ENCODE peak calls at places on chromosomes 11 and 22, in ten cellular contexts. Y is left lung, T is GM13977, E is WERI-Rb-1, A is A549, C is AG09319, N is esophagus squamous epithelium, F is kidney epithelial cell, J is PC-3, M is B cell. Q is an unnamed sample.

GRCh38 chr11:57181678-57182305 is at the start of gene LRRC55:
- DNase-seq in Y (no peak), T (no peak), E (no peak), A (no peak), C (no peak), N (no peak), F (no peak), J (no peak), M (no peak), Q (no peak)

GRCh38 chr11:69048056-69048717 is 545 bp upstream of the TPCN2 start:
- DNase-seq in Y (no peak), T (no peak), E (no peak), A (no peak), C (no peak), N (no peak), F (no peak), J (peak), M (peak), Q (no peak)

GRCh38 chr11:6979365-6979764 is 40.8 kb downstream of the ZNF214 start:
- DNase-seq in Y (no peak), T (no peak), E (no peak), A (no peak), C (no peak), N (no peak), F (no peak), J (peak), M (no peak), Q (no peak)

GRCh38 chr11:44417756-44418437 is 108.0 kb upstream of the ALX4 start:
- DNase-seq in Y (no peak), T (no peak), E (no peak), A (peak), C (no peak), N (no peak), F (no peak), J (no peak), M (no peak), Q (no peak)

GRCh38 chr11:103633037-103633788 is 403.2 kb upstream of the DDI1 start:
- DNase-seq in Y (no peak), T (no peak), E (no peak), A (no peak), C (no peak), N (no peak), F (peak), J (no peak), M (no peak), Q (no peak)

GRCh38 chr11:10474551-10474950 is 19.5 kb downstream of the AMPD3 start:
- DNase-seq in Y (no peak), T (no peak), E (no peak), A (no peak), C (no peak), N (no peak), F (no peak), J (no peak), M (no peak), Q (peak)

GRCh38 chr11:116035972-116036371 is 531.8 kb upstream of the CADM1 start:
- DNase-seq in Y (no peak), T (peak), E (peak), A (no peak), C (no peak), N (no peak), F (no peak), J (no peak), M (no peak), Q (no peak)

GRCh38 chr11:44899959-44900358 is 50.7 kb downstream of the TP53I11 start:
- DNase-seq in Y (no peak), T (no peak), E (peak), A (peak), C (peak), N (no peak), F (no peak), J (peak), M (no peak), Q (no peak)

GRCh38 chr22:19663821-19664325 is 50.4 kb upstream of the SEPTIN5 start:
- DNase-seq in Y (no peak), T (no peak), E (peak), A (no peak), C (no peak), N (no peak), F (no peak), J (no peak), M (no peak), Q (no peak)

GRCh38 chr11:58927393-58928081 is 11.8 kb upstream of the GLYATL1 start:
- DNase-seq in Y (no peak), T (no peak), E (peak), A (no peak), C (no peak), N (no peak), F (no peak), J (peak), M (peak), Q (no peak)

GRCh38 chr22:44438481-44439131 is 59.4 kb downstream of the RTL6 start:
- DNase-seq in Y (no peak), T (no peak), E (no peak), A (no peak), C (no peak), N (no peak), F (no peak), J (no peak), M (no peak), Q (no peak)

GRCh38 chr11:64869571-64870175 is 8.7 kb downstream of the EHD1 start:
- DNase-seq in Y (no peak), T (no peak), E (no peak), A (no peak), C (no peak), N (no peak), F (no peak), J (no peak), M (no peak), Q (no peak)

GRCh38 chr11:118241191-118242098 is 10.7 kb downstream of the MPZL3 start:
- DNase-seq in Y (no peak), T (peak), E (no peak), A (no peak), C (no peak), N (no peak), F (no peak), J (peak), M (no peak), Q (no peak)

GRCh38 chr22:27123880-27124279 is 466.5 kb downstream of the MIAT start:
- DNase-seq in Y (no peak), T (no peak), E (no peak), A (no peak), C (no peak), N (no peak), F (no peak), J (no peak), M (no peak), Q (no peak)

GRCh38 chr11:68932933-68933577 is 29.4 kb downstream of the IGHMBP2 start:
- DNase-seq in Y (no peak), T (no peak), E (no peak), A (no peak), C (no peak), N (no peak), F (no peak), J (no peak), M (no peak), Q (no peak)

GRCh38 chr22:36194971-36195370 is 6.6 kb downstream of the APOL4 start:
- DNase-seq in Y (peak), T (peak), E (peak), A (peak), C (peak), N (no peak), F (peak), J (peak), M (peak), Q (no peak)

GRCh38 chr22:42639541-42640241 is 710 bp downstream of the ATP5MGL start:
- DNase-seq in Y (no peak), T (no peak), E (no peak), A (no peak), C (no peak), N (no peak), F (no peak), J (no peak), M (no peak), Q (no peak)

GRCh38 chr11:85725510-85726258 is 39.7 kb upstream of the CCDC89 start:
- DNase-seq in Y (no peak), T (no peak), E (no peak), A (peak), C (peak), N (no peak), F (peak), J (peak), M (no peak), Q (no peak)

GRCh38 chr11:3169235-3169951 is 4.3 kb upstream of the OSBPL5 start:
- DNase-seq in Y (peak), T (no peak), E (no peak), A (peak), C (no peak), N (no peak), F (no peak), J (peak), M (no peak), Q (peak)

GRCh38 chr22:28925916-28926315 is 42.5 kb downstream of the ZNRF3 start:
- DNase-seq in Y (no peak), T (no peak), E (no peak), A (no peak), C (no peak), N (no peak), F (no peak), J (no peak), M (no peak), Q (no peak)

GRCh38 chr11:116727990-116728389 is 44.8 kb downstream of the BUD13 start:
- DNase-seq in Y (no peak), T (no peak), E (no peak), A (no peak), C (no peak), N (no peak), F (no peak), J (peak), M (no peak), Q (no peak)

GRCh38 chr11:576791-577610 is 731 bp downstream of the PHRF1 start:
- DNase-seq in Y (no peak), T (no peak), E (no peak), A (no peak), C (no peak), N (no peak), F (no peak), J (no peak), M (no peak), Q (no peak)

GRCh38 chr11:122785156-122785605 is 53.1 kb upstream of the CRTAM start:
- DNase-seq in Y (no peak), T (no peak), E (peak), A (no peak), C (no peak), N (no peak), F (no peak), J (no peak), M (no peak), Q (no peak)

GRCh38 chr22:25081409-25081824 is 118.2 kb upstream of the CRYBB3 start:
- DNase-seq in Y (no peak), T (peak), E (peak), A (peak), C (no peak), N (no peak), F (no peak), J (peak), M (no peak), Q (no peak)

GRCh38 chr11:129703846-129704245 is 111.8 kb upstream of the TMEM45B start:
- DNase-seq in Y (no peak), T (no peak), E (no peak), A (no peak), C (no peak), N (no peak), F (no peak), J (peak), M (no peak), Q (no peak)

GRCh38 chr11:122226810-122227379 is 110.9 kb upstream of the BLID start:
- DNase-seq in Y (no peak), T (no peak), E (no peak), A (no peak), C (no peak), N (no peak), F (no peak), J (no peak), M (no peak), Q (no peak)

GRCh38 chr22:20268350-20269012 is 363 bp upstream of the RTN4R start:
- DNase-seq in Y (no peak), T (peak), E (peak), A (peak), C (no peak), N (no peak), F (no peak), J (peak), M (peak), Q (no peak)

GRCh38 chr11:67024410-67024809 is 1.5 kb downstream of the SYT12 start:
- DNase-seq in Y (no peak), T (no peak), E (no peak), A (no peak), C (no peak), N (no peak), F (no peak), J (peak), M (no peak), Q (no peak)

GRCh38 chr11:8814923-8815240 is 96.1 kb upstream of the AKIP1 start:
- DNase-seq in Y (no peak), T (no peak), E (no peak), A (no peak), C (no peak), N (no peak), F (no peak), J (no peak), M (no peak), Q (no peak)

GRCh38 chr11:289145-289705 is 299 bp downstream of the PGGHG start:
- DNase-seq in Y (no peak), T (no peak), E (peak), A (no peak), C (no peak), N (no peak), F (no peak), J (no peak), M (peak), Q (peak)

GRCh38 chr11:130313383-130314183 is 1.1 kb downstream of the ZBTB44 start:
- DNase-seq in Y (no peak), T (no peak), E (no peak), A (no peak), C (no peak), N (no peak), F (no peak), J (peak), M (no peak), Q (no peak)

GRCh38 chr22:22802346-22802970 is 85.2 kb upstream of the IGLL5 start:
- DNase-seq in Y (no peak), T (peak), E (no peak), A (peak), C (no peak), N (no peak), F (no peak), J (no peak), M (no peak), Q (no peak)
- TF ChIP-seq CTCF in Y (peak), T (no peak), E (peak), A (no peak), C (no peak), N (no peak), F (peak), J (peak), M (peak), Q (no peak)

DNA sequence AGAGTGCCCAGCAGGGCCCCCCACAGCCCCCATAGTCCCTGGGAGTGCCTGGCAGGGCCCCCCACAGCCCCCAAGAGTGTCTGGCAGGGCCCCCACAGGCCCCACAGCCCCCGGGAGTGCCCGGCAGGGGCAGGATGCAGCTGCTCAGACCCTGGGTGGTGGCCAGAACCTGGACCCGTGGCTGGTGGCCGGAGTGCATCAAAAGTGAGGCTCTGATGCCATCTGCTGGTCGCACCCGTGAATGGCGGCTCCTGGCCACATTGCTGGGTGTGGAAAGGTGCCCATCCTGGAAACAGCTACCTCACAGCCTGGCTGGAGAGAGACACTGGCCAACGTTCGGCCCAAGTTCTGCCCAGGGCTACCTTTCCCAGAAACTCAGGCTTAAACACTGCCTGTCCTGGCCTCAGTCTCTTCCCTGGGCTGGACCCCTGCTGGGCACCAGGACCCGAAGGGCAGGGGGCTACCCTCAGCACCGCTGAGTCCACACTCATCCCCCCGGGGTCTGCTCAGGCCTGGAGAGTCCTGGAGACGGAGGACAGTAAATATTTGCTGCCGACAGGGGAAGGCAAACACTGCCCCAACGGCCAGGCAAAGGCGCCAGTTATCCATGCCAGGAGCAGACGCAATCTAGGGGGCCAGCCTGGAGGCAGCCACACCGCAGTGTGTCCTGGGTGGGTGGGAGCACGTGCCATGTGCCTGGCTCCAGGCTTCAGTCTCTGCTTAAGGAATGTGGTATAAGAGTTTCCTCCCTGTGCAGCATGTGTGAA is 4.4 kb downstream of the INS start:
- DNase-seq in Y (peak), T (peak), E (peak), A (peak), C (no peak), N (no peak), F (no peak), J (peak), M (peak), Q (peak)
- TF ChIP-seq CTCF in Y (peak), T (peak), E (peak), A (peak), C (peak), N (peak), F (peak), J (peak), M (peak), Q (peak)

GRCh38 chr11:31882951-31883392 is 71.8 kb upstream of the PAX6 start:
- DNase-seq in Y (no peak), T (no peak), E (no peak), A (no peak), C (no peak), N (no peak), F (no peak), J (peak), M (no peak), Q (no peak)

GRCh38 chr11:31883435-31883834 is 72.3 kb upstream of the PAX6 start:
- DNase-seq in Y (no peak), T (no peak), E (no peak), A (no peak), C (no peak), N (no peak), F (no peak), J (no peak), M (no peak), Q (no peak)

GRCh38 chr11:31881825-31882224 is 70.7 kb upstream of the PAX6 start:
- DNase-seq in Y (no peak), T (no peak), E (no peak), A (no peak), C (no peak), N (no peak), F (no peak), J (peak), M (no peak), Q (no peak)

GRCh38 chr11:31884080-31884479 is 73.0 kb upstream of the PAX6 start:
- DNase-seq in Y (no peak), T (no peak), E (no peak), A (no peak), C (no peak), N (no peak), F (no peak), J (no peak), M (no peak), Q (no peak)

DNA sequence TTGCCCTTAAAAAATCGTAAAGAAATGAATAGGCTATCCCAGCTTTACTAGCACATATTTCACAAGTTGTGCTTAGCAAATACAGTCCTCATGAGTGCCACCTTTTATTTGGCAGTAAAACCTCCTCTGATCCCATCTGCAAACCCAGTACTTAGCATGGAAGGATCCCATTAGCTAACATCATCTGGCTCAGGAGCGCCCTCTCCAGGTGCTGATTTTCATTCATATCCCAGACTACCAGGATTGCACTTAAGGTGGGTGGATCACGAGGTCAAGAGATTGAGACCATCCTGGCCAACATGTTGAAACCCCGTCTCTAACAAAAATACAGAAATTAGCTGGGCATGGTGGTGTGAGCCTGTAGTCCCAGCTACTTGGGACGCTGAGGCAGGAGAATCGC is 76.1 kb upstream of the PAX6 start:
- DNase-seq in Y (no peak), T (no peak), E (peak), A (peak), C (no peak), N (no peak), F (no peak), J (peak), M (no peak), Q (no peak)
- TF ChIP-seq CTCF in Y (no peak), T (peak), E (peak), A (no peak), C (no peak), N (no peak), F (peak), J (peak), M (no peak), Q (no peak)

GRCh38 chr11:62789576-62789975 is 2.2 kb downstream of the TMEM223 start:
- DNase-seq in Y (no peak), T (no peak), E (no peak), A (no peak), C (no peak), N (no peak), F (no peak), J (no peak), M (no peak), Q (no peak)

GRCh38 chr11:62788991-62789390 is 1.8 kb downstream of the TMEM179B start:
- DNase-seq in Y (no peak), T (no peak), E (no peak), A (peak), C (no peak), N (no peak), F (no peak), J (no peak), M (no peak), Q (no peak)

GRCh38 chr11:62794201-62794775 is 2.5 kb upstream of the TMEM223 start:
- DNase-seq in Y (no peak), T (no peak), E (no peak), A (no peak), C (no peak), N (no peak), F (no peak), J (no peak), M (no peak), Q (no peak)

GRCh38 chr11:62792193-62792575 is 378 bp upstream of the TMEM223 start:
- DNase-seq in Y (no peak), T (no peak), E (peak), A (no peak), C (no peak), N (no peak), F (no peak), J (no peak), M (no peak), Q (no peak)

GRCh38 chr11:62791501-62792192 is at the start of gene TMEM223:
- DNase-seq in Y (peak), T (peak), E (peak), A (peak), C (no peak), N (peak), F (no peak), J (peak), M (peak), Q (peak)
- TF ChIP-seq CTCF in Y (peak), T (no peak), E (no peak), A (no peak), C (no peak), N (no peak), F (no peak), J (no peak), M (no peak), Q (no peak)